ENCODE peak calls at places on chromosomes 3 and 15, in four cellular contexts. D, H, W and R are unnamed samples.

GRCh38 chr3:31880020-31880419 is 101.0 kb downstream of the OSBPL10 start:
- DNase-seq in D (no peak), H (no peak), W (no peak), R (no peak)

GRCh38 chr3:171028025-171028778 is 1.7 kb upstream of the SLC2A2 start:
- DNase-seq in D (no peak), H (peak; percentile 70), W (peak; percentile 58), R (no peak)

GRCh38 chr3:4600526-4600925 is 107.4 kb downstream of the ITPR1 start:
- DNase-seq in D (no peak), H (no peak), W (no peak), R (no peak)

GRCh38 chr3:66983101-66983500 is 15.0 kb upstream of the KBTBD8 start:
- DNase-seq in D (no peak), H (no peak), W (no peak), R (no peak)

GRCh38 chr3:144665567-144666053 is 694.0 kb downstream of the DIPK2A start:
- DNase-seq in D (no peak), H (no peak), W (no peak), R (no peak)

GRCh38 chr15:40307421-40308165 is at the start of gene PLCB2:
- DNase-seq in D (no peak), H (no peak), W (peak; percentile 82), R (no peak)

GRCh38 chr3:138389144-138389601 is 40.8 kb downstream of the MRAS start:
- DNase-seq in D (no peak), H (no peak), W (no peak), R (no peak)

GRCh38 chr15:91290553-91290952 is 190.5 kb downstream of the SV2B start:
- DNase-seq in D (no peak), H (no peak), W (no peak), R (no peak)

GRCh38 chr3:156563900-156564682 is 9.2 kb upstream of the SSR3 start:
- DNase-seq in D (no peak), H (no peak), W (no peak), R (no peak)

GRCh38 chr3:134211797-134212196 is 38.9 kb downstream of the RYK start:
- DNase-seq in D (no peak), H (peak; percentile 41), W (peak; percentile 15), R (no peak)

GRCh38 chr3:18036486-18036885 is 294.1 kb upstream of the TBC1D5 start:
- DNase-seq in D (no peak), H (no peak), W (no peak), R (no peak)

GRCh38 chr3:43699864-43700263 is 9.1 kb downstream of the ABHD5 start:
- DNase-seq in D (no peak), H (no peak), W (peak; percentile 38), R (no peak)